ENCODE peak calls at places on chromosomes 16 and 17, in five cellular contexts. R, A, K, O and W are unnamed samples.

GRCh38 chr16:47779201-47780016 is 318.3 kb downstream of the PHKB start:
- DNase-seq in R (no peak), A (peak), K (no peak), O (peak), W (no peak)

GRCh38 chr17:17082878-17083277 is 40.6 kb downstream of the MPRIP start:
- DNase-seq in R (no peak), A (no peak), K (no peak), O (no peak), W (no peak)

GRCh38 chr16:67781548-67781921 is 24.8 kb downstream of the RANBP10 start:
- DNase-seq in R (no peak), A (no peak), K (no peak), O (no peak), W (no peak)

GRCh38 chr17:82025401-82026107 is 2.4 kb downstream of the LRRC45 start:
- DNase-seq in R (no peak), A (no peak), K (no peak), O (no peak), W (no peak)

GRCh38 chr16:74275031-74275636 is 21.5 kb upstream of the PSMD7 start:
- DNase-seq in R (no peak), A (peak), K (no peak), O (no peak), W (no peak)

GRCh38 chr17:40560592-40561293 is 4.5 kb downstream of the CCR7 start:
- DNase-seq in R (peak), A (no peak), K (no peak), O (peak), W (peak)

GRCh38 chr17:8981443-8981842 is 15.9 kb upstream of the PIK3R5 start:
- DNase-seq in R (no peak), A (no peak), K (no peak), O (no peak), W (no peak)

GRCh38 chr17:36675250-36675649 is 73.9 kb downstream of the MRM1 start:
- DNase-seq in R (no peak), A (no peak), K (no peak), O (no peak), W (no peak)

GRCh38 chr17:83119987-83120864 is 40.8 kb downstream of the METRNL start:
- DNase-seq in R (no peak), A (no peak), K (no peak), O (no peak), W (peak)

GRCh38 chr16:2206780-2207433 is 1.7 kb downstream of the MLST8 start:
- DNase-seq in R (no peak), A (no peak), K (no peak), O (no peak), W (no peak)

GRCh38 chr16:23132921-23133532 is 16.2 kb downstream of the USP31 start:
- DNase-seq in R (no peak), A (peak), K (no peak), O (no peak), W (no peak)

GRCh38 chr17:2062571-2063183 is 7.8 kb downstream of the HIC1 start:
- DNase-seq in R (no peak), A (peak), K (no peak), O (no peak), W (no peak)

GRCh38 chr17:82118815-82119380 is 20.9 kb upstream of the FASN start:
- DNase-seq in R (no peak), A (peak), K (peak), O (no peak), W (no peak)

GRCh38 chr16:4680673-4681470 is 12.5 kb upstream of the NUDT16L1 start:
- DNase-seq in R (no peak), A (no peak), K (no peak), O (no peak), W (no peak)

GRCh38 chr17:66941249-66941648 is 23.3 kb upstream of the CACNG4 start:
- DNase-seq in R (no peak), A (no peak), K (no peak), O (no peak), W (no peak)

GRCh38 chr17:43722921-43723665 is 35.5 kb downstream of the SOST start:
- DNase-seq in R (no peak), A (no peak), K (no peak), O (no peak), W (no peak)

GRCh38 chr17:7042507-7043194 is 1.2 kb downstream of the SLC16A11 start:
- DNase-seq in R (peak), A (no peak), K (peak), O (no peak), W (peak)

GRCh38 chr17:80991645-80992076 is at the start of gene CHMP6:
- DNase-seq in R (peak), A (peak), K (peak), O (peak), W (peak)

GRCh38 chr17:67558740-67559380 is 158.9 kb upstream of the NOL11 start:
- DNase-seq in R (no peak), A (peak), K (no peak), O (no peak), W (no peak)

GRCh38 chr17:7563115-7563869 is 1.6 kb downstream of the SENP3 start:
- DNase-seq in R (no peak), A (no peak), K (no peak), O (no peak), W (no peak)

GRCh38 chr16:21608647-21609328 is 9.4 kb downstream of the METTL9 start:
- DNase-seq in R (no peak), A (no peak), K (peak), O (no peak), W (no peak)

GRCh38 chr16:56891685-56892084 is 26.7 kb downstream of the SLC12A3 start:
- DNase-seq in R (no peak), A (no peak), K (no peak), O (no peak), W (no peak)

GRCh38 chr16:27474041-27474440 is 72.1 kb downstream of the IL21R start:
- DNase-seq in R (no peak), A (no peak), K (no peak), O (no peak), W (no peak)

GRCh38 chr16:27473101-27473900 is 71.3 kb downstream of the IL21R start:
- DNase-seq in R (no peak), A (no peak), K (no peak), O (no peak), W (no peak)

GRCh38 chr16:27475561-27475960 is 73.6 kb downstream of the IL21R start:
- DNase-seq in R (no peak), A (peak), K (no peak), O (no peak), W (no peak)

GRCh38 chr16:27474921-27475320 is 72.9 kb downstream of the IL21R start:
- DNase-seq in R (no peak), A (no peak), K (no peak), O (no peak), W (no peak)

GRCh38 chr16:27476240-27476639 is 73.5 kb downstream of the GTF3C1 start:
- DNase-seq in R (no peak), A (no peak), K (no peak), O (no peak), W (no peak)
- TF ChIP-seq CTCF in R (no peak), A (no peak), K (no peak), O (no peak), W (no peak)

GRCh38 chr17:65093930-65094329 is 37.4 kb upstream of the GNA13 start:
- DNase-seq in R (no peak), A (no peak), K (no peak), O (no peak), W (no peak)
- TF ChIP-seq CTCF in R (no peak), A (peak), K (no peak), O (no peak), W (no peak)

DNA sequence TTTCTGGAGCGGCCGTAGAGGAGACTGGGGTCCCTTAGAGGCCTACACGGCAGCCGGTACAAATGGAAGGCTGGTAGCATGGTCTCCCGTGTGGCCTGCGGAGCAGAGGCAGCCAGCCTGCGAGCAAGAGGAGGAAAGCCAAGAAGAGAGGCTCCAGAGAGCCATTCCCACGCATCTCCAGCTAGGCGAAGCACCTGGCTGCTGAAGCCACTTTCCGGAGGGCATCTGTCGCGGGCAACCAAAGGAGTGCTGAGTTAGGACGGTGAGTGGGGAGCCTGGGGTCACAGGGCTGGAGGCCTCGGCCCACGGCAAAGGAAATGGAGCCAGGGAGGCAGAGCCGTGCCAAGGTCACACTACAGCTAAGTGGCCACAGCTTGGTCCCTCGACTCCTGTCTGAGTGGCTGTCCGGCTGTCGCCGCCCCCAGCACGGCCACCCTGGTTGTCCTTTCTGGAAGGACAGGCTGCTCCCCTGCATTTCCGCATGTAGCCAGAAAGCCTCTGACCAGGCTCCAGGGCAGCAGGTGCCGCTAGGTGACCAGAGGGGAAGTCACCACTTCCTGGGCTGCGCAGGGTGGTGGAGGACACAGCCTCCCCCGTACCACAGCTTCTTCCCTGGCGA is 33.7 kb downstream of the ENGASE start:
- DNase-seq in R (no peak), A (no peak), K (no peak), O (no peak), W (no peak)
- TF ChIP-seq CTCF in R (no peak), A (no peak), K (no peak), O (no peak), W (no peak)

GRCh38 chr17:57140321-57140720 is 55.3 kb downstream of the AKAP1 start:
- DNase-seq in R (no peak), A (no peak), K (no peak), O (no peak), W (no peak)

GRCh38 chr17:57136355-57136754 is 51.3 kb downstream of the AKAP1 start:
- DNase-seq in R (no peak), A (no peak), K (peak), O (no peak), W (no peak)

GRCh38 chr17:57138030-57138911 is 53.2 kb downstream of the AKAP1 start:
- DNase-seq in R (no peak), A (no peak), K (no peak), O (no peak), W (no peak)

GRCh38 chr17:57135748-57136342 is 50.8 kb downstream of the AKAP1 start:
- DNase-seq in R (no peak), A (no peak), K (no peak), O (no peak), W (no peak)

GRCh38 chr17:57138956-57139576 is 54.0 kb downstream of the AKAP1 start:
- DNase-seq in R (no peak), A (no peak), K (no peak), O (no peak), W (no peak)
- TF ChIP-seq CTCF in R (no peak), A (no peak), K (no peak), O (no peak), W (no peak)

GRCh38 chr16:83953796-83954576 is 946 bp downstream of the OSGIN1 start:
- DNase-seq in R (no peak), A (peak), K (peak), O (peak), W (no peak)
- TF ChIP-seq CTCF in R (no peak), A (peak), K (peak), O (peak), W (no peak)

DNA sequence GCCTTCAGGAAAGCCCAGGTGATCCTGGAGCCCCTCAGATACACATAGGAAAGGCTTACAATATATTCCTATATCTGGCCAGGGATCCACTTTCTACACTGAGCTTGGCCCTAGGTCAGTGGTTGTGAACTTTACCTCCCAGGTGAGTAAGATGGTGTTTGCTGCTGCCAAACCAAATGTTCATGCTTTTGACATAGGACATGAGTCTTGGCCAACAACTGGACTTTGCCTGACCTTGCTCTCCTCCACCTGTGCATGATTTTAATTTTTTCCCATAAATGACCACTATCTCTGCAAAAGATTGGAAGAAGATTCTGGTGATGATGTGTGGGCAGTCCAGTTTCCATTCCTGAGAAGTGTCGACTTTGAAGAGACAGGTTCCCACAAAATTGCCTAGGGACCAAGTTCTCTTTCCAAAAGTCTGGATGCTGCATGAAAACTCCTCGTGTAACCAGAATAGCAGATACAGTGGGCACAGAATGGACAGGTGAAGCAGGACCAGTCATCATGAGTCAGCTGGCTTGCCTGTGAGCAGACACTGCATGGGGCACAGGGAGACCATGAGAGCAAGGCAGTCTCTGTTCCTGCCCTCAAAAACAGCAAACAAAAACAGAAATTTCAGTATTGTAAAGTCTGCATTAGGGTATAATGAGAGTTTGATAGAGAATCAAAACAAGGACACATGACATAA is 226.4 kb upstream of the MON1B start:
- DNase-seq in R (no peak), A (no peak), K (no peak), O (no peak), W (no peak)
- TF ChIP-seq CTCF in R (no peak), A (no peak), K (no peak), O (no peak), W (no peak)

DNA sequence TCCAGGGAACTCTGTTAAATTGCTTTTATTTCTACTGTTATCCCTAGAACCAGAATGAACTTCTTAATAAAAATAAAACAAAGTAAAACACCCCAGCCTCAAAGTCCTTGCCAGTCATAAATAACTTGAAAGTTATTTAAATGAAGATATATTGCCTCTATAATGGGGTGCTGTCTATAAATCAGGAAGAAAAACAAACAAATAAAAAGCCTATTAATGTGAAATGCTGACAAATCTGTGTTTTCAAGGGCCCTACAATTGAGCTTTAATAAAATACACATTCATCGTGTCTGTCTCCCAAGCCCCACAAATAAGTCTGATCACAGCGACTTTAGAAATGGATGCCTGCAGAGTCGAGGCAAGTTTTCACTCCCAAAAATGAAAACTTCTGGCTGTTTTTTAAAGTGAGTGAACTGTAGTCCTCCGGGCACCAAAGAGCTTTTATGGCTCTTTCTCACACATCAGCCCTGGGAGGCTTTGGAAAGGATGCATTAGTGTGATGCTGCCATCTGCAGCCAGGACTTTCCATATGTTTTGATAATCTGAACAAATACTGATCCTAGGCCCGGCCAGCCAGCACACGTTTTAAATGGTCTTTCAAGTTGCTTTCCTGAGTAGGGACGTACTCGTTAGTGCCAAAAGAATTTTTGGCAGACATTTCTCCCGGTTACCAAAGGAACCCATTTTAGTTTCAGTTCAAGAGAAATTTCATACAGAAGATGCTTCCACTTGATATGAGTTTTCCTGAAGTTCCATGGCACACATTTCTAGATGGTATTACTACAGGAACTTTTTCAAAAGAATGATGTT is 16.3 kb downstream of the NACA2 start:
- DNase-seq in R (peak), A (peak), K (peak), O (peak), W (no peak)
- TF ChIP-seq CTCF in R (no peak), A (peak), K (peak), O (no peak), W (no peak)